ENCODE peak calls at places on chromosome 10, in ten cellular contexts. T, O, F, P, I, J, W, R, Y and H are unnamed samples.

GRCh38 chr10:71285180-71285545 is 33.9 kb upstream of the SLC29A3 start:
- DNase-seq in R (no peak), P (peak; percentile 40), J (no peak), W (no peak), F (no peak), Y (peak; percentile 29), O (peak; percentile 47), I (peak; percentile 51), T (no peak), H (no peak)

GRCh38 chr10:96614515-96614914 is 27.7 kb upstream of the TM9SF3 start:
- DNase-seq in Y (peak; percentile 87), W (no peak), P (no peak), J (peak; percentile 79), T (peak; percentile 27), F (no peak), O (peak; percentile 95), R (peak; percentile 86), I (no peak), H (peak; percentile 23)

GRCh38 chr10:26890956-26891355 is 30.2 kb upstream of the ABI1 start:
- DNase-seq in R (peak; percentile 55), I (peak; percentile 46), F (no peak), O (peak; percentile 58), P (peak; percentile 23), Y (peak; percentile 66), W (no peak), J (peak; percentile 30), T (peak; percentile 34), H (peak; percentile 85)

GRCh38 chr10:70579234-70580002 is 23.1 kb downstream of the PRF1 start:
- DNase-seq in R (no peak), Y (no peak), T (no peak), F (no peak), W (no peak), O (peak; percentile 12), J (no peak), I (no peak), P (no peak), H (no peak)

GRCh38 chr10:81594991-81595390 is 280.0 kb upstream of the NRG3 start:
- DNase-seq in I (no peak), P (no peak), T (no peak), R (no peak), F (no peak), W (no peak), J (no peak), O (no peak), Y (no peak), H (no peak)

GRCh38 chr10:97058521-97058920 is 127.2 kb downstream of the SLIT1 start:
- DNase-seq in T (no peak), P (no peak), W (no peak), Y (no peak), J (no peak), F (no peak), R (no peak), I (no peak), O (no peak), H (no peak)

GRCh38 chr10:71326464-71326881 is 7.4 kb downstream of the SLC29A3 start:
- DNase-seq in F (no peak), P (no peak), J (no peak), T (no peak), O (no peak), I (no peak), R (no peak), W (no peak), Y (no peak), H (no peak)

GRCh38 chr10:50464004-50464409 is 159.7 kb downstream of the SGMS1 start:
- DNase-seq in J (no peak), W (no peak), P (no peak), I (no peak), O (no peak), F (no peak), R (no peak), Y (peak; percentile 41), T (no peak), H (no peak)

GRCh38 chr10:127813290-127813689 is 76.3 kb downstream of the FOXI2 start:
- DNase-seq in F (no peak), P (no peak), W (no peak), J (no peak), I (no peak), R (no peak), O (peak; percentile 36), T (no peak), Y (no peak), H (no peak)

GRCh38 chr10:5944389-5945202 is 32.7 kb downstream of the IL15RA start:
- DNase-seq in T (peak; percentile 98), Y (peak; percentile 100), O (peak; percentile 91), J (peak; percentile 93), F (no peak), P (peak; percentile 91), W (peak; percentile 48), I (no peak), R (peak; percentile 100), H (peak; percentile 96)

GRCh38 chr10:17058093-17058492 is 71.5 kb downstream of the CUBN start:
- DNase-seq in W (no peak), P (no peak), J (no peak), T (no peak), F (no peak), Y (no peak), I (no peak), O (no peak), R (no peak), H (no peak)

GRCh38 chr10:70809726-70810125 is 6.0 kb upstream of the SGPL1 start:
- DNase-seq in W (no peak), Y (no peak), R (no peak), T (no peak), J (no peak), F (no peak), P (no peak), I (no peak), O (no peak), H (no peak)

GRCh38 chr10:89889610-89890009 is 188.2 kb downstream of the KIF20B start:
- DNase-seq in R (no peak), F (no peak), Y (no peak), O (no peak), W (no peak), T (no peak), P (no peak), J (no peak), I (no peak), H (no peak)

GRCh38 chr10:52771534-52772455 is 789 bp downstream of the MBL2 start:
- DNase-seq in J (no peak), W (no peak), R (no peak), T (no peak), F (no peak), O (no peak), P (no peak), Y (no peak), I (no peak), H (no peak)

GRCh38 chr10:104268691-104269645 is at the start of gene GSTO2:
- DNase-seq in P (peak; percentile 98), Y (peak; percentile 93), I (peak; percentile 95), R (peak; percentile 75), F (peak; percentile 91), J (peak; percentile 99), W (peak; percentile 100), O (peak; percentile 100), T (no peak), H (peak; percentile 97)

GRCh38 chr10:3772349-3773222 is 12.4 kb downstream of the KLF6 start:
- DNase-seq in Y (peak; percentile 33), O (no peak), J (no peak), W (no peak), F (no peak), P (no peak), I (no peak), R (no peak), T (peak; percentile 25), H (no peak)

GRCh38 chr10:106619353-106619752 is 545.2 kb downstream of the SORCS1 start:
- DNase-seq in J (no peak), W (no peak), F (no peak), O (no peak), T (no peak), P (no peak), I (no peak), Y (no peak), R (no peak), H (no peak)

GRCh38 chr10:75404335-75405200 is 3.0 kb upstream of the ZNF503 start:
- DNase-seq in Y (no peak), O (peak; percentile 68), F (no peak), J (peak; percentile 24), W (peak; percentile 86), R (no peak), T (no peak), P (peak; percentile 57), I (peak; percentile 34), H (no peak)